ENCODE peak calls at places on chromosomes 2 and 18, in five cellular contexts. One of them, this sample, is unnamed.
A peak's percentile ranks its signal among the peaks of the same experiment; 100 is the strongest.

GRCh38 chr2:26068602-26069298 is 34.9 kb downstream of the RAB10 start:
- DNase-seq in mesendoderm: peak; percentile 90
- DNase-seq in mesenchymal stem cell: peak; percentile 86
- DNase-seq in A549: peak; percentile 71
- DNase-seq in OCI-LY7: peak; percentile 45
- DNase-seq in this sample: peak; percentile 48

GRCh38 chr18:37368110-37368812 is 197.3 kb downstream of the CELF4 start:
- DNase-seq in mesendoderm: no peak
- DNase-seq in mesenchymal stem cell: no peak
- DNase-seq in OCI-LY7: no peak
- DNase-seq in A549: no peak
- DNase-seq in this sample: no peak

GRCh38 chr2:195337597-195337996 is 319.4 kb upstream of the SLC39A10 start:
- DNase-seq in A549: no peak
- DNase-seq in mesenchymal stem cell: no peak
- DNase-seq in OCI-LY7: no peak
- DNase-seq in mesendoderm: no peak
- DNase-seq in this sample: no peak

GRCh38 chr2:37232131-37232933 is 874 bp downstream of the NDUFAF7 start:
- DNase-seq in mesenchymal stem cell: no peak
- DNase-seq in A549: peak; percentile 48
- DNase-seq in OCI-LY7: peak; percentile 19
- DNase-seq in mesendoderm: peak; percentile 26
- DNase-seq in this sample: no peak

GRCh38 chr2:37387143-37387835 is 42.9 kb downstream of the QPCT start:
- DNase-seq in mesendoderm: no peak
- DNase-seq in OCI-LY7: no peak
- DNase-seq in mesenchymal stem cell: peak; percentile 77
- DNase-seq in A549: no peak
- DNase-seq in this sample: no peak

GRCh38 chr2:168480356-168480755 is 24.3 kb downstream of the CERS6 start:
- DNase-seq in mesenchymal stem cell: peak; percentile 37
- DNase-seq in mesendoderm: no peak
- DNase-seq in OCI-LY7: no peak
- DNase-seq in A549: peak; percentile 7
- DNase-seq in this sample: no peak

GRCh38 chr18:59228361-59228760 is 8.4 kb downstream of the GRP start:
- DNase-seq in A549: no peak
- DNase-seq in mesenchymal stem cell: no peak
- DNase-seq in OCI-LY7: no peak
- DNase-seq in mesendoderm: no peak
- DNase-seq in this sample: no peak

GRCh38 chr2:19048593-19049264 is 309.7 kb downstream of the OSR1 start:
- DNase-seq in A549: peak; percentile 14
- DNase-seq in mesendoderm: no peak
- DNase-seq in mesenchymal stem cell: no peak
- DNase-seq in OCI-LY7: no peak
- DNase-seq in this sample: no peak

GRCh38 chr2:25567406-25567805 is 106.0 kb downstream of the DTNB start:
- DNase-seq in mesendoderm: peak; percentile 45
- DNase-seq in A549: peak; percentile 40
- DNase-seq in mesenchymal stem cell: peak; percentile 57
- DNase-seq in OCI-LY7: peak; percentile 75
- DNase-seq in this sample: peak; percentile 26

GRCh38 chr2:131674174-131674507 is 146.5 kb downstream of the CCDC74A start:
- DNase-seq in OCI-LY7: no peak
- DNase-seq in mesendoderm: no peak
- DNase-seq in mesenchymal stem cell: no peak
- DNase-seq in A549: no peak
- DNase-seq in this sample: no peak

GRCh38 chr18:74139414-74139813 is 8.2 kb downstream of the FBXO15 start:
- DNase-seq in OCI-LY7: no peak
- DNase-seq in mesenchymal stem cell: no peak
- DNase-seq in mesendoderm: no peak
- DNase-seq in A549: no peak
- DNase-seq in this sample: no peak

GRCh38 chr2:79715328-79715727 is 202.5 kb downstream of the CTNNA2 start:
- DNase-seq in A549: no peak
- DNase-seq in OCI-LY7: no peak
- DNase-seq in mesenchymal stem cell: peak; percentile 54
- DNase-seq in mesendoderm: no peak
- DNase-seq in this sample: no peak

GRCh38 chr18:37452697-37453385 is 112.8 kb downstream of the CELF4 start:
- DNase-seq in mesenchymal stem cell: no peak
- DNase-seq in A549: no peak
- DNase-seq in OCI-LY7: no peak
- DNase-seq in mesendoderm: no peak
- DNase-seq in this sample: no peak

GRCh38 chr2:48065096-48065495 is 158.8 kb upstream of the FBXO11 start:
- DNase-seq in A549: no peak
- DNase-seq in OCI-LY7: no peak
- DNase-seq in mesenchymal stem cell: no peak
- DNase-seq in mesendoderm: no peak
- DNase-seq in this sample: no peak

GRCh38 chr2:30939354-30939753 is 132.1 kb upstream of the CAPN13 start:
- DNase-seq in mesenchymal stem cell: no peak
- DNase-seq in A549: no peak
- DNase-seq in mesendoderm: no peak
- DNase-seq in OCI-LY7: no peak
- DNase-seq in this sample: no peak

GRCh38 chr18:8895987-8896619 is 190.7 kb downstream of the MTCL1 start:
- DNase-seq in A549: no peak
- DNase-seq in mesendoderm: no peak
- DNase-seq in OCI-LY7: no peak
- DNase-seq in mesenchymal stem cell: peak; percentile 32
- DNase-seq in this sample: no peak

GRCh38 chr2:81078631-81079030 is 774.1 kb upstream of the LRRTM1 start:
- DNase-seq in OCI-LY7: no peak
- DNase-seq in A549: no peak
- DNase-seq in mesenchymal stem cell: no peak
- DNase-seq in mesendoderm: peak; percentile 92
- DNase-seq in this sample: no peak

GRCh38 chr18:45861926-45862325 is 36.5 kb downstream of the SIGLEC15 start:
- DNase-seq in OCI-LY7: no peak
- DNase-seq in mesendoderm: no peak
- DNase-seq in mesenchymal stem cell: no peak
- DNase-seq in A549: no peak
- DNase-seq in this sample: no peak

GRCh38 chr2:62137431-62137830 is 58.5 kb upstream of the B3GNT2 start:
- DNase-seq in A549: no peak
- DNase-seq in OCI-LY7: no peak
- DNase-seq in mesenchymal stem cell: peak; percentile 28
- DNase-seq in mesendoderm: peak; percentile 28
- DNase-seq in this sample: no peak

GRCh38 chr2:62144689-62145477 is 51.0 kb upstream of the B3GNT2 start:
- DNase-seq in A549: no peak
- DNase-seq in mesenchymal stem cell: no peak
- DNase-seq in mesendoderm: peak; percentile 68
- DNase-seq in OCI-LY7: peak; percentile 51
- DNase-seq in this sample: no peak

GRCh38 chr2:62142054-62142453 is 53.9 kb upstream of the B3GNT2 start:
- DNase-seq in mesendoderm: no peak
- DNase-seq in mesenchymal stem cell: no peak
- DNase-seq in OCI-LY7: peak; percentile 82
- DNase-seq in A549: no peak
- DNase-seq in this sample: no peak

GRCh38 chr2:62143696-62144095 is 52.2 kb upstream of the B3GNT2 start:
- DNase-seq in OCI-LY7: no peak
- DNase-seq in mesenchymal stem cell: no peak
- DNase-seq in A549: no peak
- DNase-seq in mesendoderm: no peak
- DNase-seq in this sample: no peak

DNA sequence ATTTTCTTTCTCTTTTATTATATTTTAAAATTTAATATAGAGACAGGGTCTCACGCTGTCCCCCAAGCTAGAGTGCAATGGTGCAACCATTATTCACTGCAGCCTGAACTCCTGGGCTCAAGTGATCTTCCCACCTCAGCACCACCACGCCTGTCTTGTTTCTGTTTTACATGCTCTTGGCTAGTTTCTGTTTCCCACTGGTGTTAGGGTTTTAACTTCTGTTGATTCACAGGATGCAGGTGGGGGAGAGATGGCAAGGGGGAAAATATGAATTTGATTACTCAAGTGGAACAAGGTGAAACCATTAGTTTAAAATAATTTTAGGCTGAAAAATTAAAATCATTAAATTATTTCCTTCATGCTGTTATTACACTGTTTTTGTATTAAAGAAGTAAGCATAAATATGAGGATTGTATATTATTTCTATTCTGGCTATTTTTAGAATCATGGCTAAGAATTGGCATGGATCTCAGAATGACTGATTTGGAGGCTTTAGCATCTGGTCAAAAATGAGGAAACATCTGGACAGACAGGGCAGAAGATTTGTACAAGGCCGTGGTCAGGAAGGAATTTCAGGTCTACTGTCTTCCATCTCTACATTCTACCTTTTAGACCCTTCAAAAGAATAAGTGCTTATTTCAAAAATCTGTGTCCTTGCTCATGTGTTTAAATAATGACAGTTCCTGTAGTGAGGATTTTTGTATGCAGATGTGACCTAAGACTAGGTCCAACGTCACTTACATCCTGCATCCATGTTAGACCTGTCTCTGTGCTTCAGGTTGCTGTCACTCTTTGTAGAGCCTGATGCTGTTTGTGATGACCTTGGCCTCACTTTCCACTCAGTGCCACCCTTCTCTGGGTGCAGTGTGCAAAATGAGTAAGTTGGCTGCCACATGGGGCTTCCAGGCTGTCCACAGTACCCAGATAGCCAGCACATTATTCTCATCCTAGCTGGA is 54.9 kb upstream of the B3GNT2 start:
- DNase-seq in mesendoderm: no peak
- DNase-seq in A549: no peak
- DNase-seq in mesenchymal stem cell: no peak
- DNase-seq in OCI-LY7: peak; percentile 84
- DNase-seq in this sample: peak; percentile 16
- H3K27ac ChIP-seq in mesendoderm: no peak overlapping the region
- H3K27ac ChIP-seq in A549: no peak overlapping the region
- H3K27ac ChIP-seq in mesenchymal stem cell: no peak overlapping the region
- H3K27ac ChIP-seq in OCI-LY7: peak overlapping the region; percentile 89
- H3K27ac ChIP-seq in this sample: no peak overlapping the region

GRCh38 chr2:157413342-157414035 is 30.4 kb downstream of the CYTIP start:
- DNase-seq in mesenchymal stem cell: no peak
- DNase-seq in OCI-LY7: no peak
- DNase-seq in A549: no peak
- DNase-seq in mesendoderm: no peak
- DNase-seq in this sample: no peak
- H3K4me1 ChIP-seq in mesenchymal stem cell: no peaks in the 10 kb centered on the region
- H3K4me1 ChIP-seq in OCI-LY7: peaks cover 21% of the 10 kb centered on the region
- H3K4me1 ChIP-seq in A549: no peaks in the 10 kb centered on the region
- H3K4me1 ChIP-seq in mesendoderm: no peaks in the 10 kb centered on the region
- H3K4me1 ChIP-seq in this sample: no peaks in the 10 kb centered on the region

DNA sequence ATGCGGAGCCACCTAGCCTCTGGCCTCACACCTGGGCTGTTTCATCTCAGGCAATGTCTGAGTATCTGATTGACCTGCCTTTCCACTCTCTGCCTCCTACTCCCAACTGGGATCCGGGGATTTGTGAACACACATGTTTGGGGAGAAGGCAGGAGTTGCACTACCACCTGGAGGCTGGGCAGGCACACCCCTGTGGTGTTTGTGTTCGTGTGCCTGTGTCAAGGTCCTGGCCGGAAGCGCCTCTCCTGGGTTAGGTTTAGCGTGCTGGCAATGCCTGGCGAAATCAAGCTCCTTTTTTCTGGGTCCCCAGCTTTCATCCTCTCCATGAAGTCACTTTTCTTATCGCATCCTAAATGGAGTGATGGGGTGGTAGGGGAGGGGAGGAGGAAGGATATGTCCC is 63.9 kb downstream of the GATA6 start:
- DNase-seq in mesendoderm: no peak
- DNase-seq in A549: no peak
- DNase-seq in mesenchymal stem cell: no peak
- DNase-seq in OCI-LY7: no peak
- DNase-seq in this sample: no peak
- H3K4me2 ChIP-seq in mesendoderm: no peak overlapping the region
- H3K4me2 ChIP-seq in A549: no peak overlapping the region
- H3K4me2 ChIP-seq in mesenchymal stem cell: no peak overlapping the region
- H3K4me2 ChIP-seq in OCI-LY7: no peak overlapping the region
- H3K4me2 ChIP-seq in this sample: no peak overlapping the region

DNA sequence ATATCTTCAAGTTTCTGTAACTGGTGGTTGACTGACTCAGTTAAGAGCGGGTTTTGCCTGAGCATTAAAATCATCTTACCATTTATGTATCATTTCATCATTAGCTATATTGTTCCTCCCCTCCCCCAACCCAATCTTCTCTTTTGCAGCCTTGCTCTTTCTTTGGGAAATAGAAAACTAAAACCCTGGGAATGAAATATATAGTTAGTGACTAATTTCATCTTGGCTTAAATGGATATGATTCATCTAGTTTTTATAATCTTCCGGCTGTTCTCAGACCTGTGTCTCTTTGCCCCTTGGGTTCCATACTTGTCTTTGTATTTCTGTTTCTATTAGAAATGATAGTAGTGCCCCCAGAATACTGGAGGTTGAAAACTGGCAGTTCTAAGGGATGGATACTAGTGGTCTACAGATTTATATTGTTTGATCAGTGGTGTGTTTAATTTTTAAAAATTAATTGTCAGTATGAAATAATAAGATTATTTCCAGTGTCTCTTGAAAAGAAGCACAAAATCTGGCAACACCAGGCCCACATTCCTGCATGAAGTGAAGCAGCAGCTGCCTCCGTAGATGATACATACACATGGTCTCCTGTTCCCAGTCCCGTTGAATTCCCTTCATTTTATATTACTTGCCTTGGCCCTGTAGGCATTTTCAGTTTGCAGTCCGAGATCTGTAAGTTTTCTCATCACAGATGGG is 44.5 kb downstream of the PHLPP1 start:
- DNase-seq in mesendoderm: peak; percentile 71
- DNase-seq in OCI-LY7: no peak
- DNase-seq in mesenchymal stem cell: no peak
- DNase-seq in A549: no peak
- DNase-seq in this sample: no peak
- H3K27ac ChIP-seq in mesendoderm: peak overlapping the region; percentile 68
- H3K27ac ChIP-seq in OCI-LY7: no peak overlapping the region
- H3K27ac ChIP-seq in mesenchymal stem cell: peak overlapping the region; percentile 56
- H3K27ac ChIP-seq in A549: no peak overlapping the region
- H3K27ac ChIP-seq in this sample: no peak overlapping the region

This sample was measured in DND-41.